ENCODE peak calls at places on chromosome 15, in ten cellular contexts. J, X, I, N, H, S, E, M, L and T are unnamed samples.

GRCh38 chr15:26667222-26667988 is 105.5 kb downstream of the GABRB3 start:
- DNase-seq in J (no peak), X (no peak), I (no peak), N (peak), H (no peak), S (no peak), E (no peak), M (no peak), L (no peak), T (no peak)

GRCh38 chr15:39391230-39391629 is 189.6 kb upstream of the THBS1 start:
- DNase-seq in J (peak), X (no peak), I (no peak), N (no peak), H (no peak), S (no peak), E (peak), M (no peak), L (no peak), T (peak)

GRCh38 chr15:20356444-20357138 is 185.0 kb downstream of the GOLGA6L6 start:
- DNase-seq in J (peak), X (peak), I (peak), N (peak), H (peak), S (peak), E (peak), M (no peak), L (peak), T (peak)

GRCh38 chr15:67181221-67181639 is 73.2 kb downstream of the AAGAB start:
- DNase-seq in J (no peak), X (no peak), I (no peak), N (no peak), H (no peak), S (no peak), E (peak), M (no peak), L (no peak), T (no peak)

GRCh38 chr15:48059786-48060185 is 61.0 kb upstream of the SLC24A5 start:
- DNase-seq in J (no peak), X (no peak), I (peak), N (peak), H (no peak), S (no peak), E (no peak), M (no peak), L (no peak), T (no peak)

GRCh38 chr15:65414841-65415621 is 7.7 kb downstream of the IGDCC4 start:
- DNase-seq in J (no peak), X (no peak), I (no peak), N (no peak), H (peak), S (no peak), E (no peak), M (no peak), L (peak), T (no peak)

GRCh38 chr15:77659350-77660321 is 26.9 kb upstream of the LINGO1 start:
- DNase-seq in J (peak), X (peak), I (no peak), N (peak), H (peak), S (no peak), E (no peak), M (no peak), L (peak), T (no peak)

GRCh38 chr15:90451215-90451850 is 63.3 kb downstream of the IQGAP1 start:
- DNase-seq in J (no peak), X (no peak), I (no peak), N (no peak), H (no peak), S (no peak), E (no peak), M (no peak), L (no peak), T (no peak)

GRCh38 chr15:35260961-35261360 is 175.9 kb upstream of the NANOGP8 start:
- DNase-seq in J (no peak), X (no peak), I (no peak), N (no peak), H (no peak), S (no peak), E (no peak), M (no peak), L (no peak), T (no peak)

GRCh38 chr15:39269821-39270220 is 311.1 kb upstream of the THBS1 start:
- DNase-seq in J (no peak), X (no peak), I (no peak), N (no peak), H (peak), S (no peak), E (no peak), M (no peak), L (no peak), T (no peak)

GRCh38 chr15:25805006-25805405 is 58.1 kb downstream of the ATP10A start:
- DNase-seq in J (no peak), X (no peak), I (peak), N (no peak), H (no peak), S (peak), E (no peak), M (no peak), L (no peak), T (no peak)

GRCh38 chr15:60392601-60392985 is 5.2 kb downstream of the ANXA2 start:
- DNase-seq in J (peak), X (no peak), I (no peak), N (no peak), H (peak), S (no peak), E (no peak), M (no peak), L (no peak), T (no peak)

GRCh38 chr15:31297880-31298456 is 28.7 kb upstream of the KLF13 start:
- DNase-seq in J (peak), X (no peak), I (no peak), N (peak), H (no peak), S (peak), E (no peak), M (no peak), L (peak), T (no peak)

GRCh38 chr15:72728821-72729220 is 42.8 kb downstream of the BBS4 start:
- DNase-seq in J (no peak), X (no peak), I (no peak), N (no peak), H (no peak), S (peak), E (no peak), M (no peak), L (no peak), T (no peak)
- H3K27ac ChIP-seq in J (no peak), X (no peak), I (no peak), N (no peak), H (no peak), S (no peak), E (no peak), M (no peak), L (no peak), T (no peak)

GRCh38 chr15:69160141-69160975 is at the start of gene GLCE:
- DNase-seq in J (peak), X (peak), I (peak), N (peak), H (peak), S (peak), E (peak), M (peak), L (peak), T (peak)

GRCh38 chr15:69163124-69163669 is 2.8 kb downstream of the GLCE start:
- DNase-seq in J (no peak), X (no peak), I (no peak), N (no peak), H (no peak), S (no peak), E (no peak), M (no peak), L (no peak), T (no peak)

GRCh38 chr15:69161878-69162213 is 1.4 kb downstream of the GLCE start:
- DNase-seq in J (no peak), X (no peak), I (no peak), N (no peak), H (no peak), S (no peak), E (no peak), M (no peak), L (no peak), T (no peak)

GRCh38 chr15:69159805-69160140 is 662 bp upstream of the GLCE start:
- DNase-seq in J (no peak), X (no peak), I (no peak), N (no peak), H (no peak), S (no peak), E (no peak), M (no peak), L (no peak), T (no peak)

DNA sequence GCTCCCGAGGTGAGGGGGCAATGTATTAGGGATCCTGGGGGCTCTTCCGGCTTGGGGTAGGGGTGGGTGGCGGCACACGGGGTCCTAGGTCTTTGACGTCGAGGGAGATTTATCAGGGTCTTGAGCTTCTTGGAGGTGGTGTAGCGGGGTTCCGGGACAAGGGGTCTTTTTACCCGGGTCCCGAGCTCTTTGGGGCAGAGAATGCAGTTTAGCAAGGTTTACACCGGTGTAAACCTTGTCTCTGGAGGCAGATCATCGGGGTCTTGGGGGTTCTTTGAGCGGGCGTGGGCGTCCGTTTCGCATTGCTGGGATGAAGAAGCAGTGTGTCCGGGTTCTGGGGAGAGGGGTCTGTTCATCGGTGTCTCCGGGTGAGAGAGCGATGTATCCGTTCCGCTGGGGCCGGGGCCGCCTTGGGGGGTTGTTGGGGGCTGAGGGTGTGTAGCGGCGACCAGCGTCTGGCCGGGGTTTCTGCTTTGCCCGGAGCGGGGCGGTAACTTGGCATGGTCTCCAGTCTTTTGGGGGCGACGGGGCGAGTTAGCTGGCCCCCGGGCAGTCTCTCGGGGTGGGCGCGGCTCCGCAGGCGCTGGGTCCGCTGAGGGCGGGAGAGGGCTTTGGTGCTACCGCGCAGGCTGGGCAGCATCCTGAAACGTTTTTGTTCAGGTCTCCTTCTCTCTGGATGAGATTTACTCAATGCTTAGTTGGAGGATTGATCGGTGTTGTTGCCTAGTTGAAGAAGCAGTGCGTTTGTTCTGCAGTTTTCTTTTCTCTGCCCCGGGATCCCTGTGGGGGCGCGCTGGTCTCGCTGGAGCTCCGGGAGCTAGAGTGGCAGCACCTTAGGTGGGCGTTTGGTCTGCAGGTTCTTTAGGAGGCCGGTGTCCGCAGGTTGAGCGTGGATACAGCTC is 792 bp downstream of the GLCE start:
- DNase-seq in J (peak), X (peak), I (peak), N (peak), H (peak), S (no peak), E (peak), M (no peak), L (peak), T (peak)
- TF ChIP-seq POLR2AphosphoS5 in J (no peak), X (no peak), I (no peak), N (no peak), H (no peak), S (no peak), E (no peak), M (no peak), L (no peak), T (no peak)

GRCh38 chr15:33941279-33942063 is 26.8 kb upstream of the CHRM5 start:
- DNase-seq in J (no peak), X (no peak), I (no peak), N (no peak), H (no peak), S (no peak), E (no peak), M (no peak), L (no peak), T (no peak)
- TF ChIP-seq EP300 in J (no peak), X (no peak), I (no peak), N (no peak), H (no peak), S (no peak), E (no peak), M (no peak), L (no peak), T (no peak)

GRCh38 chr15:89444241-89444797 is 52.1 kb downstream of the RHCG start:
- DNase-seq in J (no peak), X (no peak), I (no peak), N (no peak), H (no peak), S (no peak), E (no peak), M (no peak), L (no peak), T (no peak)

GRCh38 chr15:89442155-89442554 is 54.2 kb downstream of the RHCG start:
- DNase-seq in J (no peak), X (no peak), I (no peak), N (no peak), H (no peak), S (no peak), E (no peak), M (no peak), L (no peak), T (no peak)

GRCh38 chr15:89444855-89445254 is 51.5 kb downstream of the RHCG start:
- DNase-seq in J (no peak), X (no peak), I (no peak), N (no peak), H (no peak), S (no peak), E (no peak), M (no peak), L (no peak), T (no peak)

GRCh38 chr15:89441295-89441762 is 55.1 kb downstream of the RHCG start:
- DNase-seq in J (peak), X (no peak), I (no peak), N (no peak), H (no peak), S (no peak), E (no peak), M (peak), L (peak), T (no peak)

DNA sequence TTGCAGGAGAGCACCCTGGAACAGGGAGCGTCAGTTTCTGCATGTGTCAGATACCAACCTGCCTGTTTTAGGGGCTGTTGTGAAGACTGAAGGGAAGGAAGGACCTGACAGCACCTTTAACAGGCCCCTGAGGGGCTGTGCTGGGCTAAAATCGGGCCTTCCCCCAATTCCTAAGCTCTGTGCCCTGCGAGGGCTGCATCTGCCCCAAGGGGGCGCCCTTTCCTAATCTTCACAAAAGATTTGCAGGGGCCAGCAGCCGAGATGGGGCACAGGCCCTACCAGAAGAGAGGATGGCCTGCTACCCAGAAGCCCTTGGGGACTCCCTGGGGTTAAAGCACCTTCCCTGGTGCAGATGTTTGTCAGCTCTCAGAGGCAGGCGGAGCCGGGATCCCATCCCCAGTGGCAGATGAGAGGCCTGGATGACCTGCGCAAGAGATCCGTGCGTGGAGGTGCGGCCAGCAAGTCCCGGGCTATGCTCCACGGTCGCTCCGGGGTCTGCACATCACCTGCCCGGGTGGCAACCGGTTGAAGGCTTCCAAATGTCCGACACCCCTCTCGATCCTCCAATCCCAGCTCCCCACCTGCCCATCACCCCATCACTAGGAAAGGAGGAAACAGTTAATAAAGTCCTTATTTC is 53.6 kb downstream of the RHCG start:
- DNase-seq in J (peak), X (peak), I (no peak), N (peak), H (peak), S (no peak), E (no peak), M (no peak), L (peak), T (no peak)
- H3K27ac ChIP-seq in J (no peak), X (no peak), I (no peak), N (no peak), H (no peak), S (no peak), E (no peak), M (no peak), L (no peak), T (no peak)

DNA sequence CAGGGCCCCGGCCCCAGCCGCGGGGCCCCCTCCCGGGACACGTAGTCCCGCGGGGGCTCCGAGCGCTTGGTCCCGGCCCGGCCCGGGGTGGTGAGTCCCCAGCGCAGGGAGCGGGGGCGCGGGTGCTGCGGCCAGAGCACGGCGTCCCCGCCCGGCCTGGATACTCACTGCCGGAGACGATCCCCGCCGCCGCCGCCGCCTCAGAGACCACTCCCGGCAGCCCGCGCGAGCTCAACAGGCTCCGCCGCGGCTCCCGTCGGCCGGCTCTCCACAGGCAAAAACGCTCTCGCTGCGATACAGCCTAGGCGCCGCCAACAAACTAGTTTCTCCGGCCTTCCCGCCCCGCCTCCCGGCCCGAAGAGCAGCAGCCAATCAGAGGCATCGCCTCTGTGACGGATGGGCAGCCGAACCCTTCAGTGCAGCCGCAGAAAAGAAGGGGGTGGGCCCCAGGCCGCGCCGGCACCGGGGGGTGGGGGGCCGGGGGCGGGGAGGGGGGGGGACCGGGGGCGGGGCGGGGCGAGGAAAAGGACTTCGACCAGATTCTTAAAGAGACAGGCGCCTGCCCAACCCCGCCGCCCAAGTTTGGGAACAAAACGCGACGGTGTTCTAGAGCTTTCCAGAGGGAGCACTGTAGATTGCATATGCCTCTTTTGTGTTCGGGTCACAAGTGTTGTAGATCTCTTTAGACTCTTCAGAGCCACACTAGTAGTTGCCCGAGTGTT is at the start of gene KLHL25:
- DNase-seq in J (peak), X (peak), I (peak), N (peak), H (peak), S (peak), E (peak), M (peak), L (peak), T (peak)
- TF ChIP-seq POLR2AphosphoS5 in J (peak), X (no peak), I (peak), N (peak), H (peak), S (peak), E (peak), M (no peak), L (no peak), T (peak)